ENCODE peak calls at places on chromosome 20, in nine cellular contexts. One of them, this sample, is unnamed.

GRCh38 chr20:61045876-61046585 is 206.0 kb upstream of the CDH4 start:
- DNase-seq in K562: no peak
- DNase-seq in suprapubic skin: peak
- DNase-seq in transverse colon: no peak
- DNase-seq in HepG2: no peak
- DNase-seq in SK-N-SH: no peak
- DNase-seq in H1: no peak
- DNase-seq in sigmoid colon: no peak
- DNase-seq in upper lobe of left lung: no peak
- DNase-seq in this sample: no peak

GRCh38 chr20:25063546-25063945 is 5.6 kb upstream of the ACSS1 start:
- DNase-seq in K562: no peak
- DNase-seq in suprapubic skin: no peak
- DNase-seq in transverse colon: peak
- DNase-seq in HepG2: no peak
- DNase-seq in SK-N-SH: no peak
- DNase-seq in H1: no peak
- DNase-seq in sigmoid colon: peak
- DNase-seq in upper lobe of left lung: no peak
- DNase-seq in this sample: peak

GRCh38 chr20:24993337-24994185 is 1.0 kb upstream of the APMAP start:
- DNase-seq in K562: no peak
- DNase-seq in suprapubic skin: peak
- DNase-seq in transverse colon: no peak
- DNase-seq in HepG2: peak
- DNase-seq in SK-N-SH: no peak
- DNase-seq in H1: peak
- DNase-seq in sigmoid colon: peak
- DNase-seq in upper lobe of left lung: peak
- DNase-seq in this sample: no peak

GRCh38 chr20:35768731-35769664 is 2.8 kb upstream of the PHF20 start:
- DNase-seq in K562: peak
- DNase-seq in suprapubic skin: peak
- DNase-seq in transverse colon: peak
- DNase-seq in HepG2: peak
- DNase-seq in SK-N-SH: peak
- DNase-seq in H1: peak
- DNase-seq in sigmoid colon: peak
- DNase-seq in upper lobe of left lung: peak
- DNase-seq in this sample: peak

GRCh38 chr20:31597483-31597858 is 7.6 kb upstream of the ID1 start:
- DNase-seq in K562: no peak
- DNase-seq in suprapubic skin: no peak
- DNase-seq in transverse colon: no peak
- DNase-seq in HepG2: no peak
- DNase-seq in SK-N-SH: no peak
- DNase-seq in H1: no peak
- DNase-seq in sigmoid colon: no peak
- DNase-seq in upper lobe of left lung: no peak
- DNase-seq in this sample: no peak

GRCh38 chr20:10668677-10669368 is 5.0 kb downstream of the JAG1 start:
- DNase-seq in K562: no peak
- DNase-seq in suprapubic skin: no peak
- DNase-seq in transverse colon: no peak
- DNase-seq in HepG2: no peak
- DNase-seq in SK-N-SH: no peak
- DNase-seq in H1: no peak
- DNase-seq in sigmoid colon: no peak
- DNase-seq in upper lobe of left lung: no peak
- DNase-seq in this sample: no peak

GRCh38 chr20:46044896-46045295 is 15.9 kb downstream of the SLC12A5 start:
- DNase-seq in K562: no peak
- DNase-seq in suprapubic skin: no peak
- DNase-seq in transverse colon: no peak
- DNase-seq in HepG2: no peak
- DNase-seq in SK-N-SH: no peak
- DNase-seq in H1: no peak
- DNase-seq in sigmoid colon: no peak
- DNase-seq in upper lobe of left lung: no peak
- DNase-seq in this sample: no peak

GRCh38 chr20:48794360-48794759 is 33.4 kb downstream of the PREX1 start:
- DNase-seq in K562: no peak
- DNase-seq in suprapubic skin: no peak
- DNase-seq in transverse colon: no peak
- DNase-seq in HepG2: no peak
- DNase-seq in SK-N-SH: peak
- DNase-seq in H1: peak
- DNase-seq in sigmoid colon: no peak
- DNase-seq in upper lobe of left lung: no peak
- DNase-seq in this sample: no peak

GRCh38 chr20:64103871-64104666 is 3.3 kb downstream of the NPBWR2 start:
- DNase-seq in K562: no peak
- DNase-seq in suprapubic skin: peak
- DNase-seq in transverse colon: peak
- DNase-seq in HepG2: no peak
- DNase-seq in SK-N-SH: no peak
- DNase-seq in H1: peak
- DNase-seq in sigmoid colon: peak
- DNase-seq in upper lobe of left lung: peak
- DNase-seq in this sample: no peak

GRCh38 chr20:2169456-2170088 is 67.9 kb downstream of the STK35 start:
- DNase-seq in K562: no peak
- DNase-seq in suprapubic skin: peak
- DNase-seq in transverse colon: no peak
- DNase-seq in HepG2: no peak
- DNase-seq in SK-N-SH: no peak
- DNase-seq in H1: no peak
- DNase-seq in sigmoid colon: no peak
- DNase-seq in upper lobe of left lung: no peak
- DNase-seq in this sample: no peak

GRCh38 chr20:2173186-2173585 is 71.6 kb downstream of the STK35 start:
- DNase-seq in K562: no peak
- DNase-seq in suprapubic skin: peak
- DNase-seq in transverse colon: no peak
- DNase-seq in HepG2: no peak
- DNase-seq in SK-N-SH: no peak
- DNase-seq in H1: no peak
- DNase-seq in sigmoid colon: no peak
- DNase-seq in upper lobe of left lung: no peak
- DNase-seq in this sample: peak

GRCh38 chr20:2174067-2174466 is 72.4 kb downstream of the STK35 start:
- DNase-seq in K562: no peak
- DNase-seq in suprapubic skin: peak
- DNase-seq in transverse colon: no peak
- DNase-seq in HepG2: no peak
- DNase-seq in SK-N-SH: no peak
- DNase-seq in H1: no peak
- DNase-seq in sigmoid colon: no peak
- DNase-seq in upper lobe of left lung: no peak
- DNase-seq in this sample: no peak

GRCh38 chr20:2171266-2171790 is 69.7 kb downstream of the STK35 start:
- DNase-seq in K562: no peak
- DNase-seq in suprapubic skin: peak
- DNase-seq in transverse colon: no peak
- DNase-seq in HepG2: no peak
- DNase-seq in SK-N-SH: no peak
- DNase-seq in H1: no peak
- DNase-seq in sigmoid colon: no peak
- DNase-seq in upper lobe of left lung: no peak
- DNase-seq in this sample: peak

DNA sequence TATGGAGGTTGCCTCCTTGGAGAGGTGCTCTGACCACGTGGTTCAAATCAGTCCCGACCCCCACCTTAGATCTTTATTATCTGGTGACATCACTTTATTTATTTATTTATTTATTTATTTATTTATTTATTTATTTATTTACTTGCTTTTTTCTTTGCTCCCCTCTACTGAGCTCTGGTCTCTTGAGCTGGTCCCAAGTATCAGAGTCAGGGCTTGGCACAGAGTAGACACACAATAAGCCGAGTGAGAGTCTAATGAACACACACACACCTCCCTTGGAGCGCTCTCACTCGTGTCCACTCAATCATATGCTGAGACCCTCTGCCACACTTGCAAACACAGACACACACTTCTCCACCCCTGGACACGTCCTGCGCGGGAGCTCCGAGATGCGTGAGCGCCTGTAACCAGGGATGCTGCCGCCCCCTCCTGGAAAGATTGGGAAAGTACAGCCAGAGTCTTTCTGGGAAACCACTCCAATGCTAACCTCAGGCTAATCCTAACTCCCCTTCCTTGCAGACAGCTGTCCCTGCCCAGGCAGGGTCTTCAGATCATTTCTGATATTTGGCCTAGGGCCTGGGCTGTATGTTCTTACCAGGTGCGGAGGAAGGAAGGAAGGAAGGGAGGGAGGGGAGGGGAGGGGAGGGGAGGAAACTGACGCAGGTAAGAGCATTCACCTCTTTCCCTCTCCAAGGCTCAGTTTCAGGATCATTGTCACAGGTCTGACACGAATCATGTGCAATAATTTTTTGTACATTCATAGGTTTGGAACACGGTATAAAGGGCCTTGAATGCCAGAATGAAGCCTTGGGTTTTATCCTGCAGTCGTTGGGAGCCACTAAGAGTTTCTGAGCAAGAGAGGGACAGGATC is 70.9 kb downstream of the STK35 start:
- DNase-seq in K562: peak
- DNase-seq in suprapubic skin: peak
- DNase-seq in transverse colon: peak
- DNase-seq in HepG2: peak
- DNase-seq in SK-N-SH: peak
- DNase-seq in H1: peak
- DNase-seq in sigmoid colon: peak
- DNase-seq in upper lobe of left lung: peak
- DNase-seq in this sample: peak
- TF ChIP-seq EP300 in K562: no peak
- TF ChIP-seq EP300 in suprapubic skin: no peak
- TF ChIP-seq EP300 in transverse colon: no peak
- TF ChIP-seq EP300 in HepG2: no peak
- TF ChIP-seq EP300 in SK-N-SH: no peak
- TF ChIP-seq EP300 in H1: no peak
- TF ChIP-seq EP300 in sigmoid colon: no peak
- TF ChIP-seq EP300 in upper lobe of left lung: no peak
- TF ChIP-seq EP300 in this sample: no peak

DNA sequence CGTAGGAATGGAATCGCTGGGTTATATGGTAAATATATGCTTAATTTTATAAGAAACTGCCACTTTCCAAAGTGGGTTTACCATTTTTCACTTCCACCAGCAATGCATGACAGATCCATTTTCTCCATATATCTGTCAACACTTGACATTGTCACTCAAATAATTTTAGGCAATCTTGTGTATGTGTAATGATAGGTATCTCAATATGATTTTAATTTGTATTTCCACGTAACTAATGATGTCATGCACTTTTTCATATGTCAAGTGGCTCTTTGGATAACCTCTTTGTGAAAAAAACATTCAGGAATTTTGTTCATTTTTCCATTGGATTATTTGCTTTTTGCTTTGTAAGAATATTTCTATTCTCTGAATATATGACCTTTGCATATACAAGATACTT is 419.9 kb downstream of the BTBD3 start:
- DNase-seq in K562: no peak
- DNase-seq in suprapubic skin: no peak
- DNase-seq in transverse colon: no peak
- DNase-seq in HepG2: no peak
- DNase-seq in SK-N-SH: no peak
- DNase-seq in H1: no peak
- DNase-seq in sigmoid colon: no peak
- DNase-seq in upper lobe of left lung: no peak
- DNase-seq in this sample: no peak
- TF ChIP-seq POLR2AphosphoS5 in K562: no peak
- TF ChIP-seq POLR2AphosphoS5 in suprapubic skin: no peak
- TF ChIP-seq POLR2AphosphoS5 in transverse colon: no peak
- TF ChIP-seq POLR2AphosphoS5 in HepG2: no peak
- TF ChIP-seq POLR2AphosphoS5 in SK-N-SH: no peak
- TF ChIP-seq POLR2AphosphoS5 in H1: no peak
- TF ChIP-seq POLR2AphosphoS5 in sigmoid colon: no peak
- TF ChIP-seq POLR2AphosphoS5 in upper lobe of left lung: no peak
- TF ChIP-seq POLR2AphosphoS5 in this sample: no peak

GRCh38 chr20:19775353-19776201 is 17.5 kb downstream of the RIN2 start:
- DNase-seq in K562: no peak
- DNase-seq in suprapubic skin: no peak
- DNase-seq in transverse colon: peak
- DNase-seq in HepG2: no peak
- DNase-seq in SK-N-SH: no peak
- DNase-seq in H1: no peak
- DNase-seq in sigmoid colon: no peak
- DNase-seq in upper lobe of left lung: peak
- DNase-seq in this sample: peak
- TF ChIP-seq EP300 in K562: no peak
- TF ChIP-seq EP300 in suprapubic skin: no peak
- TF ChIP-seq EP300 in transverse colon: no peak
- TF ChIP-seq EP300 in HepG2: no peak
- TF ChIP-seq EP300 in SK-N-SH: no peak
- TF ChIP-seq EP300 in H1: no peak
- TF ChIP-seq EP300 in sigmoid colon: no peak
- TF ChIP-seq EP300 in upper lobe of left lung: no peak
- TF ChIP-seq EP300 in this sample: no peak

GRCh38 chr20:2767768-2768631 is 32.4 kb downstream of the CPXM1 start:
- DNase-seq in K562: no peak
- DNase-seq in suprapubic skin: no peak
- DNase-seq in transverse colon: no peak
- DNase-seq in HepG2: no peak
- DNase-seq in SK-N-SH: peak
- DNase-seq in H1: no peak
- DNase-seq in sigmoid colon: no peak
- DNase-seq in upper lobe of left lung: peak
- DNase-seq in this sample: peak

GRCh38 chr20:2775139-2775538 is 25.3 kb downstream of the CPXM1 start:
- DNase-seq in K562: no peak
- DNase-seq in suprapubic skin: no peak
- DNase-seq in transverse colon: no peak
- DNase-seq in HepG2: no peak
- DNase-seq in SK-N-SH: peak
- DNase-seq in H1: no peak
- DNase-seq in sigmoid colon: no peak
- DNase-seq in upper lobe of left lung: no peak
- DNase-seq in this sample: no peak

GRCh38 chr20:2768632-2769015 is 31.8 kb downstream of the CPXM1 start:
- DNase-seq in K562: no peak
- DNase-seq in suprapubic skin: no peak
- DNase-seq in transverse colon: no peak
- DNase-seq in HepG2: no peak
- DNase-seq in SK-N-SH: no peak
- DNase-seq in H1: no peak
- DNase-seq in sigmoid colon: no peak
- DNase-seq in upper lobe of left lung: no peak
- DNase-seq in this sample: no peak

GRCh38 chr20:2773812-2774211 is 26.6 kb downstream of the CPXM1 start:
- DNase-seq in K562: no peak
- DNase-seq in suprapubic skin: peak
- DNase-seq in transverse colon: no peak
- DNase-seq in HepG2: peak
- DNase-seq in SK-N-SH: no peak
- DNase-seq in H1: no peak
- DNase-seq in sigmoid colon: no peak
- DNase-seq in upper lobe of left lung: no peak
- DNase-seq in this sample: no peak

DNA sequence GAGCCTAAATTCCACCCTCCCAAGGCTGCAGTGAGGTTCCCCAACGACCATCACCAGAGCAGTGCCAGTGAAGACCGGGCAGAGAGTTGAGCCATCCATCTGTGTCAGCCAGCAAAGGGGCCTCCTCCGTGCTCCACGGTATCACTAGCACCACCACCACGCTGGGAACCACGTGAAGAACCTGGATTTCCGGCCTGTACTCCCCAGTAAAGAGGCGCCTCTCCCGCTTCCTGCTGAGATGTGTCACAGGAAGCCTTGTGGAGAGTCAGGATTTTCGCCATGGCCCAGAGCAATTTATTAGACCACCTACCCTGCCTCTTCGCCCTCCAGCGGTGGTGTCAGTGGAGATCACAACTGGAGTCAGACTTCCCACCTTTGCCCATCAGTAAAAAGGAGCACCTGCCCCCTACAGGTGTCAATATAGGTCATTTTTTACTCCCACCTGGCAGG is 28.8 kb downstream of the CPXM1 start:
- DNase-seq in K562: no peak
- DNase-seq in suprapubic skin: no peak
- DNase-seq in transverse colon: no peak
- DNase-seq in HepG2: peak
- DNase-seq in SK-N-SH: no peak
- DNase-seq in H1: no peak
- DNase-seq in sigmoid colon: no peak
- DNase-seq in upper lobe of left lung: no peak
- DNase-seq in this sample: no peak
- TF ChIP-seq POLR2AphosphoS5 in K562: no peak
- TF ChIP-seq POLR2AphosphoS5 in suprapubic skin: no peak
- TF ChIP-seq POLR2AphosphoS5 in transverse colon: no peak
- TF ChIP-seq POLR2AphosphoS5 in HepG2: no peak
- TF ChIP-seq POLR2AphosphoS5 in SK-N-SH: no peak
- TF ChIP-seq POLR2AphosphoS5 in H1: no peak
- TF ChIP-seq POLR2AphosphoS5 in sigmoid colon: no peak
- TF ChIP-seq POLR2AphosphoS5 in upper lobe of left lung: no peak
- TF ChIP-seq POLR2AphosphoS5 in this sample: no peak